ENCODE peak calls at places on chromosomes 2 and 18, in five cellular contexts. One of them, this sample, is unnamed.

GRCh38 chr2:41907716-41908328 is 140.0 kb upstream of the PKDCC start:
- DNase-seq in Calu3: no peak
- DNase-seq in thoracic aorta: no peak
- DNase-seq in activated B cell treated with CpG ODN at 0.5 μM for 24 hours: no peak
- DNase-seq in CD4-positive, alpha-beta T cell: no peak
- DNase-seq in this sample: no peak

GRCh38 chr2:7771781-7772180 is 854.6 kb downstream of the RNF144A start:
- DNase-seq in activated B cell treated with CpG ODN at 0.5 μM for 24 hours: no peak
- DNase-seq in CD4-positive, alpha-beta T cell: no peak
- DNase-seq in Calu3: no peak
- DNase-seq in thoracic aorta: no peak
- DNase-seq in this sample: no peak

GRCh38 chr2:43129676-43130547 is 96.5 kb downstream of the ZFP36L2 start:
- DNase-seq in activated B cell treated with CpG ODN at 0.5 μM for 24 hours: no peak
- DNase-seq in thoracic aorta: no peak
- DNase-seq in CD4-positive, alpha-beta T cell: no peak
- DNase-seq in Calu3: no peak
- DNase-seq in this sample: peak; percentile 76

GRCh38 chr2:36677995-36678605 is 18.4 kb upstream of the VIT start:
- DNase-seq in Calu3: no peak
- DNase-seq in activated B cell treated with CpG ODN at 0.5 μM for 24 hours: no peak
- DNase-seq in thoracic aorta: no peak
- DNase-seq in CD4-positive, alpha-beta T cell: no peak
- DNase-seq in this sample: no peak

GRCh38 chr2:179701524-179702110 is 159.8 kb downstream of the ZNF385B start:
- DNase-seq in activated B cell treated with CpG ODN at 0.5 μM for 24 hours: no peak
- DNase-seq in thoracic aorta: no peak
- DNase-seq in Calu3: no peak
- DNase-seq in CD4-positive, alpha-beta T cell: no peak
- DNase-seq in this sample: no peak

GRCh38 chr18:67144342-67144741 is 372.2 kb downstream of the DSEL start:
- DNase-seq in activated B cell treated with CpG ODN at 0.5 μM for 24 hours: no peak
- DNase-seq in CD4-positive, alpha-beta T cell: no peak
- DNase-seq in Calu3: no peak
- DNase-seq in thoracic aorta: no peak
- DNase-seq in this sample: no peak

GRCh38 chr2:119367472-119368099 is 809 bp downstream of the DBI start:
- DNase-seq in activated B cell treated with CpG ODN at 0.5 μM for 24 hours: peak; percentile 36
- DNase-seq in Calu3: peak; percentile 63
- DNase-seq in thoracic aorta: no peak
- DNase-seq in CD4-positive, alpha-beta T cell: peak; percentile 4
- DNase-seq in this sample: no peak

GRCh38 chr18:49250819-49251388 is 209.5 kb downstream of the DYM start:
- DNase-seq in activated B cell treated with CpG ODN at 0.5 μM for 24 hours: no peak
- DNase-seq in thoracic aorta: no peak
- DNase-seq in CD4-positive, alpha-beta T cell: no peak
- DNase-seq in Calu3: peak; percentile 4
- DNase-seq in this sample: no peak

GRCh38 chr2:149490296-149490695 is 97.3 kb downstream of the MMADHC start:
- DNase-seq in Calu3: no peak
- DNase-seq in activated B cell treated with CpG ODN at 0.5 μM for 24 hours: no peak
- DNase-seq in CD4-positive, alpha-beta T cell: no peak
- DNase-seq in thoracic aorta: no peak
- DNase-seq in this sample: no peak

GRCh38 chr2:1068241-1068640 is 117.6 kb downstream of the SNTG2 start:
- DNase-seq in CD4-positive, alpha-beta T cell: no peak
- DNase-seq in activated B cell treated with CpG ODN at 0.5 μM for 24 hours: no peak
- DNase-seq in thoracic aorta: no peak
- DNase-seq in Calu3: no peak
- DNase-seq in this sample: no peak

GRCh38 chr2:135494917-135495316 is 36.1 kb downstream of the ZRANB3 start:
- DNase-seq in CD4-positive, alpha-beta T cell: no peak
- DNase-seq in activated B cell treated with CpG ODN at 0.5 μM for 24 hours: no peak
- DNase-seq in Calu3: no peak
- DNase-seq in thoracic aorta: no peak
- DNase-seq in this sample: no peak

GRCh38 chr2:220969348-220969747 is 602.8 kb downstream of the EPHA4 start:
- DNase-seq in activated B cell treated with CpG ODN at 0.5 μM for 24 hours: no peak
- DNase-seq in Calu3: no peak
- DNase-seq in CD4-positive, alpha-beta T cell: no peak
- DNase-seq in thoracic aorta: no peak
- DNase-seq in this sample: no peak

GRCh38 chr2:233469261-233470006 is 97.1 kb downstream of the USP40 start:
- DNase-seq in activated B cell treated with CpG ODN at 0.5 μM for 24 hours: peak; percentile 7
- DNase-seq in thoracic aorta: no peak
- DNase-seq in CD4-positive, alpha-beta T cell: no peak
- DNase-seq in Calu3: no peak
- DNase-seq in this sample: no peak

GRCh38 chr18:31230495-31230894 is 67.8 kb upstream of the DSC1 start:
- DNase-seq in thoracic aorta: no peak
- DNase-seq in CD4-positive, alpha-beta T cell: no peak
- DNase-seq in Calu3: peak; percentile 29
- DNase-seq in activated B cell treated with CpG ODN at 0.5 μM for 24 hours: no peak
- DNase-seq in this sample: no peak

GRCh38 chr2:217928324-217929293 is 74.2 kb downstream of the TNS1 start:
- DNase-seq in activated B cell treated with CpG ODN at 0.5 μM for 24 hours: no peak
- DNase-seq in Calu3: no peak
- DNase-seq in thoracic aorta: no peak
- DNase-seq in CD4-positive, alpha-beta T cell: no peak
- DNase-seq in this sample: peak; percentile 89

GRCh38 chr2:205802069-205802468 is 119.8 kb downstream of the NRP2 start:
- DNase-seq in activated B cell treated with CpG ODN at 0.5 μM for 24 hours: no peak
- DNase-seq in Calu3: no peak
- DNase-seq in CD4-positive, alpha-beta T cell: no peak
- DNase-seq in thoracic aorta: no peak
- DNase-seq in this sample: no peak

GRCh38 chr2:191645807-191646611 is 31.9 kb upstream of the NABP1 start:
- DNase-seq in thoracic aorta: no peak
- DNase-seq in Calu3: no peak
- DNase-seq in CD4-positive, alpha-beta T cell: no peak
- DNase-seq in activated B cell treated with CpG ODN at 0.5 μM for 24 hours: no peak
- DNase-seq in this sample: no peak

GRCh38 chr2:181411105-181411849 is 45.9 kb upstream of the ITGA4 start:
- DNase-seq in thoracic aorta: no peak
- DNase-seq in CD4-positive, alpha-beta T cell: no peak
- DNase-seq in activated B cell treated with CpG ODN at 0.5 μM for 24 hours: peak; percentile 54
- DNase-seq in Calu3: no peak
- DNase-seq in this sample: no peak

GRCh38 chr2:9423922-9424272 is 443 bp downstream of the CPSF3 start:
- DNase-seq in thoracic aorta: no peak
- DNase-seq in CD4-positive, alpha-beta T cell: no peak
- DNase-seq in activated B cell treated with CpG ODN at 0.5 μM for 24 hours: no peak
- DNase-seq in Calu3: no peak
- DNase-seq in this sample: no peak

GRCh38 chr2:97728091-97728596 is 14.8 kb downstream of the ZAP70 start:
- DNase-seq in CD4-positive, alpha-beta T cell: no peak
- DNase-seq in activated B cell treated with CpG ODN at 0.5 μM for 24 hours: no peak
- DNase-seq in Calu3: peak; percentile 16
- DNase-seq in thoracic aorta: no peak
- DNase-seq in this sample: no peak

GRCh38 chr2:182898718-182899117 is 32.3 kb upstream of the FRZB start:
- DNase-seq in activated B cell treated with CpG ODN at 0.5 μM for 24 hours: no peak
- DNase-seq in thoracic aorta: no peak
- DNase-seq in Calu3: no peak
- DNase-seq in CD4-positive, alpha-beta T cell: no peak
- DNase-seq in this sample: no peak

GRCh38 chr2:96514521-96514920 is 9.4 kb upstream of the NEURL3 start:
- DNase-seq in thoracic aorta: no peak
- DNase-seq in activated B cell treated with CpG ODN at 0.5 μM for 24 hours: no peak
- DNase-seq in Calu3: no peak
- DNase-seq in CD4-positive, alpha-beta T cell: no peak
- DNase-seq in this sample: no peak

GRCh38 chr2:70070557-70071268 is 16.6 kb upstream of the PCBP1 start:
- DNase-seq in thoracic aorta: no peak
- DNase-seq in Calu3: peak; percentile 64
- DNase-seq in activated B cell treated with CpG ODN at 0.5 μM for 24 hours: no peak
- DNase-seq in CD4-positive, alpha-beta T cell: peak; percentile 33
- DNase-seq in this sample: peak; percentile 78

GRCh38 chr2:49210191-49210590 is 55.9 kb upstream of the FSHR start:
- DNase-seq in activated B cell treated with CpG ODN at 0.5 μM for 24 hours: no peak
- DNase-seq in thoracic aorta: no peak
- DNase-seq in Calu3: no peak
- DNase-seq in CD4-positive, alpha-beta T cell: no peak
- DNase-seq in this sample: no peak

GRCh38 chr2:134137182-134137595 is 116.7 kb upstream of the MGAT5 start:
- DNase-seq in thoracic aorta: no peak
- DNase-seq in activated B cell treated with CpG ODN at 0.5 μM for 24 hours: no peak
- DNase-seq in Calu3: peak; percentile 83
- DNase-seq in CD4-positive, alpha-beta T cell: no peak
- DNase-seq in this sample: no peak

GRCh38 chr2:128623776-128624424 is 305.2 kb upstream of the HS6ST1 start:
- DNase-seq in CD4-positive, alpha-beta T cell: no peak
- DNase-seq in activated B cell treated with CpG ODN at 0.5 μM for 24 hours: no peak
- DNase-seq in Calu3: no peak
- DNase-seq in thoracic aorta: no peak
- DNase-seq in this sample: peak; percentile 24

GRCh38 chr2:75053484-75054112 is 95.2 kb downstream of the POLE4 start:
- DNase-seq in CD4-positive, alpha-beta T cell: no peak
- DNase-seq in thoracic aorta: no peak
- DNase-seq in activated B cell treated with CpG ODN at 0.5 μM for 24 hours: no peak
- DNase-seq in Calu3: peak; percentile 57
- DNase-seq in this sample: no peak

GRCh38 chr2:102027703-102028059 is 35.9 kb downstream of the IL1R2 start:
- DNase-seq in CD4-positive, alpha-beta T cell: no peak
- DNase-seq in thoracic aorta: no peak
- DNase-seq in Calu3: no peak
- DNase-seq in activated B cell treated with CpG ODN at 0.5 μM for 24 hours: no peak
- DNase-seq in this sample: no peak

GRCh38 chr2:21627938-21628337 is 504.2 kb downstream of the TDRD15 start:
- DNase-seq in thoracic aorta: no peak
- DNase-seq in activated B cell treated with CpG ODN at 0.5 μM for 24 hours: no peak
- DNase-seq in CD4-positive, alpha-beta T cell: no peak
- DNase-seq in Calu3: no peak
- DNase-seq in this sample: no peak
- TF ChIP-seq CTCF in thoracic aorta: no peak
- TF ChIP-seq CTCF in activated B cell treated with CpG ODN at 0.5 μM for 24 hours: no peak
- TF ChIP-seq CTCF in CD4-positive, alpha-beta T cell: no peak
- TF ChIP-seq CTCF in Calu3: no peak
- TF ChIP-seq CTCF in this sample: no peak

DNA sequence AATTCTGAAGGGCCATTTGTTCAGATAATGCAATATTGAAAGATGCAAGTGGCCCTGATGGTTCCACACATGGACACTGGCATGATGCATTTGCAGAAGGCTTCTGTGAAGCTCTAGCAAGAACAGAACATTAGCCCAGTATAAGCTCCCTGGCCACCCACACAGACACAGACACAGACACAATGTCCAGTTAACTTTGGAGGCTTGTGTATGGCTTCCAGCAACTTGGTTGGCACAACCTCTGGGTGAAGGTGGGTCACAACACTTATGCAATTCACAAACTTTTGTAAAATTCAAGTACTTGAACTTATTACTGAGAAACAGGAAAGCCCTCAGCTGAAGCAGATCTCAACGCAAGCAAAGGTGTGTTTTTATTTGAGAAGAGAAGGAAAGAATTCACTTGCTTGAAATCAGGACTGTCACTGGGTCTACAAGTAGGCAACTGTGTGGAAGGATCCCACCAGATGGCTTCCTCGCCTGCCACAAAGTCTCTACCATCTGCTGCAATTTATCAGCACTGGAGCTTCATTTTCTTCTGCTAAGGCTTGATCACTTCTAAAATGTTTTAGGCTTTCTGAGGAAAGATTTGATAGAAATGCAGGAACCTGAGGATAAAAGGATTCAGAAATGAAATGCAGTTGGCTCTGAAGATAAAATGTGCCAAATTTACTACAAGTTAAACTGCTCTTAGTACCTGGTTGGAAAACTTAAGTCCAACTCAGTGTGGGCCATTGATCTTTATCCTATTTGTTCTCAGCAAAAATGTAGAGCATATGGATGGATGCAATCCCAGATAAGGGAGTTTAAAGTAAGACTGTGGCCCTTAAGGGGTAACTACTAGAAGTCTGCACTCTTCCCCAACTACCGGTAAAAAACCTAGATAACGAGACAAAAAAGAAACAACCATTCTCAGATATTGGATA is 63.6 kb downstream of the MDH1 start:
- DNase-seq in activated B cell treated with CpG ODN at 0.5 μM for 24 hours: no peak
- DNase-seq in Calu3: no peak
- DNase-seq in CD4-positive, alpha-beta T cell: no peak
- DNase-seq in thoracic aorta: no peak
- DNase-seq in this sample: no peak
- TF ChIP-seq CTCF in activated B cell treated with CpG ODN at 0.5 μM for 24 hours: no peak
- TF ChIP-seq CTCF in Calu3: no peak
- TF ChIP-seq CTCF in CD4-positive, alpha-beta T cell: no peak
- TF ChIP-seq CTCF in thoracic aorta: no peak
- TF ChIP-seq CTCF in this sample: no peak

GRCh38 chr2:202583709-202584219 is 51.0 kb upstream of the FAM117B start:
- DNase-seq in thoracic aorta: no peak
- DNase-seq in CD4-positive, alpha-beta T cell: no peak
- DNase-seq in Calu3: no peak
- DNase-seq in activated B cell treated with CpG ODN at 0.5 μM for 24 hours: no peak
- DNase-seq in this sample: no peak

GRCh38 chr2:202592580-202592979 is 42.2 kb upstream of the FAM117B start:
- DNase-seq in Calu3: no peak
- DNase-seq in CD4-positive, alpha-beta T cell: no peak
- DNase-seq in activated B cell treated with CpG ODN at 0.5 μM for 24 hours: no peak
- DNase-seq in thoracic aorta: no peak
- DNase-seq in this sample: no peak

GRCh38 chr2:202588647-202589581 is 45.9 kb upstream of the FAM117B start:
- DNase-seq in thoracic aorta: peak; percentile 31
- DNase-seq in Calu3: peak; percentile 66
- DNase-seq in CD4-positive, alpha-beta T cell: peak; percentile 46
- DNase-seq in activated B cell treated with CpG ODN at 0.5 μM for 24 hours: peak; percentile 45
- DNase-seq in this sample: peak; percentile 63

GRCh38 chr2:202589582-202589949 is 45.2 kb upstream of the FAM117B start:
- DNase-seq in Calu3: no peak
- DNase-seq in CD4-positive, alpha-beta T cell: no peak
- DNase-seq in thoracic aorta: no peak
- DNase-seq in activated B cell treated with CpG ODN at 0.5 μM for 24 hours: no peak
- DNase-seq in this sample: no peak
- TF ChIP-seq CTCF in Calu3: no peak
- TF ChIP-seq CTCF in CD4-positive, alpha-beta T cell: no peak
- TF ChIP-seq CTCF in thoracic aorta: no peak
- TF ChIP-seq CTCF in activated B cell treated with CpG ODN at 0.5 μM for 24 hours: no peak
- TF ChIP-seq CTCF in this sample: no peak

GRCh38 chr2:26619649-26620605 is 21.2 kb downstream of the CIB4 start:
- DNase-seq in Calu3: no peak
- DNase-seq in activated B cell treated with CpG ODN at 0.5 μM for 24 hours: no peak
- DNase-seq in CD4-positive, alpha-beta T cell: no peak
- DNase-seq in thoracic aorta: no peak
- DNase-seq in this sample: peak; percentile 10

GRCh38 chr2:26619096-26619495 is 22.1 kb downstream of the CIB4 start:
- DNase-seq in CD4-positive, alpha-beta T cell: no peak
- DNase-seq in thoracic aorta: no peak
- DNase-seq in activated B cell treated with CpG ODN at 0.5 μM for 24 hours: no peak
- DNase-seq in Calu3: no peak
- DNase-seq in this sample: peak; percentile 29

GRCh38 chr2:26618611-26619010 is 22.6 kb downstream of the CIB4 start:
- DNase-seq in CD4-positive, alpha-beta T cell: no peak
- DNase-seq in activated B cell treated with CpG ODN at 0.5 μM for 24 hours: no peak
- DNase-seq in thoracic aorta: no peak
- DNase-seq in Calu3: no peak
- DNase-seq in this sample: no peak

GRCh38 chr2:26623541-26624497 is 17.3 kb downstream of the CIB4 start:
- DNase-seq in activated B cell treated with CpG ODN at 0.5 μM for 24 hours: no peak
- DNase-seq in CD4-positive, alpha-beta T cell: no peak
- DNase-seq in Calu3: no peak
- DNase-seq in thoracic aorta: peak; percentile 28
- DNase-seq in this sample: no peak

GRCh38 chr2:26621469-26622199 is 19.5 kb downstream of the CIB4 start:
- DNase-seq in thoracic aorta: no peak
- DNase-seq in activated B cell treated with CpG ODN at 0.5 μM for 24 hours: no peak
- DNase-seq in CD4-positive, alpha-beta T cell: no peak
- DNase-seq in Calu3: no peak
- DNase-seq in this sample: no peak
- TF ChIP-seq CTCF in thoracic aorta: no peak
- TF ChIP-seq CTCF in activated B cell treated with CpG ODN at 0.5 μM for 24 hours: no peak
- TF ChIP-seq CTCF in CD4-positive, alpha-beta T cell: no peak
- TF ChIP-seq CTCF in Calu3: no peak
- TF ChIP-seq CTCF in this sample: no peak